ENCODE peak calls at places on chromosomes 4 and X, in six cellular contexts. Q is breast epithelium, H is transverse colon, U is ovary, J is vagina, C is adrenal gland. K is an unnamed sample.

GRCh38 chr4:151806511-151806927 is 45.7 kb upstream of the GATB start:
- DNase-seq in J (no peak), Q (no peak), C (peak), U (no peak), H (no peak), K (no peak)

GRCh38 chr4:139312552-139313332 is 10.5 kb upstream of the NDUFC1 start:
- DNase-seq in C (no peak), J (no peak), Q (no peak), H (no peak), U (no peak), K (no peak)

GRCh38 chr4:69750346-69750745 is 10.1 kb downstream of the SULT1B1 start:
- DNase-seq in C (no peak), J (no peak), U (no peak), Q (no peak), H (no peak), K (no peak)

GRCh38 chrX:39065051-39065871 is 264.0 kb downstream of the MID1IP1 start:
- DNase-seq in U (no peak), J (no peak), H (no peak), C (no peak), Q (no peak), K (no peak)

GRCh38 chr4:122552898-122553297 is 68.0 kb downstream of the IL21 start:
- DNase-seq in U (no peak), J (no peak), C (no peak), H (no peak), Q (no peak), K (no peak)

GRCh38 chr4:16516796-16517413 is 290.6 kb upstream of the TAPT1 start:
- DNase-seq in U (peak), J (no peak), Q (no peak), C (peak), H (no peak), K (peak)

GRCh38 chr4:52659016-52659721 is at the start of gene USP46:
- DNase-seq in C (peak), Q (peak), U (peak), H (peak), J (no peak), K (peak)

GRCh38 chr4:41359069-41359769 is 102.5 kb downstream of the UCHL1 start:
- DNase-seq in J (no peak), U (no peak), Q (no peak), H (no peak), C (no peak), K (no peak)

GRCh38 chrX:94831364-94831763 is 1157.4 kb downstream of the FAM133A start:
- DNase-seq in H (no peak), J (no peak), U (no peak), C (no peak), Q (no peak), K (peak)

GRCh38 chr4:152462715-152463114 is 73.2 kb downstream of the FBXW7 start:
- DNase-seq in C (no peak), Q (no peak), J (no peak), H (no peak), U (no peak), K (no peak)

GRCh38 chrX:96314974-96315373 is 369.7 kb upstream of the DIAPH2 start:
- DNase-seq in C (no peak), J (no peak), U (no peak), H (no peak), Q (no peak), K (no peak)

GRCh38 chrX:111847491-111847890 is 28.5 kb upstream of the TRPC5OS start:
- DNase-seq in Q (no peak), H (no peak), C (no peak), U (no peak), J (no peak), K (no peak)

GRCh38 chrX:37883196-37883595 is 35.8 kb upstream of the DYNLT3 start:
- DNase-seq in C (no peak), J (no peak), H (no peak), Q (no peak), U (no peak), K (no peak)

GRCh38 chr4:167234388-167234881 is at the start of gene SPOCK3:
- DNase-seq in H (no peak), U (peak), Q (peak), C (no peak), J (no peak), K (peak)

GRCh38 chr4:125350736-125351135 is 36.0 kb downstream of the FAT4 start:
- DNase-seq in H (no peak), Q (no peak), C (no peak), U (no peak), J (no peak), K (no peak)

GRCh38 chrX:43380704-43381103 is 275.4 kb upstream of the MAOA start:
- DNase-seq in U (no peak), J (no peak), Q (no peak), C (no peak), H (no peak), K (no peak)
- TF ChIP-seq POLR2A in U (no peak), J (no peak), Q (no peak), C (no peak), H (no peak), K (no peak)

GRCh38 chr4:2415881-2416563 is 2.4 kb downstream of the ZFYVE28 start:
- DNase-seq in Q (no peak), C (no peak), U (no peak), J (no peak), H (no peak), K (no peak)

GRCh38 chr4:2417196-2417764 is 1.2 kb downstream of the ZFYVE28 start:
- DNase-seq in H (no peak), C (no peak), J (no peak), U (no peak), Q (no peak), K (peak)

GRCh38 chr4:2417765-2418651 is at the start of gene ZFYVE28:
- DNase-seq in Q (no peak), C (no peak), U (no peak), J (no peak), H (no peak), K (peak)

GRCh38 chr4:2415213-2415612 is 3.2 kb downstream of the ZFYVE28 start:
- DNase-seq in J (no peak), Q (no peak), U (no peak), C (no peak), H (no peak), K (no peak)

GRCh38 chr4:2416564-2417195 is 1.8 kb downstream of the ZFYVE28 start:
- DNase-seq in U (no peak), J (no peak), H (peak), C (peak), Q (no peak), K (peak)
- TF ChIP-seq POLR2A in U (no peak), J (no peak), H (peak), C (no peak), Q (no peak), K (no peak)

DNA sequence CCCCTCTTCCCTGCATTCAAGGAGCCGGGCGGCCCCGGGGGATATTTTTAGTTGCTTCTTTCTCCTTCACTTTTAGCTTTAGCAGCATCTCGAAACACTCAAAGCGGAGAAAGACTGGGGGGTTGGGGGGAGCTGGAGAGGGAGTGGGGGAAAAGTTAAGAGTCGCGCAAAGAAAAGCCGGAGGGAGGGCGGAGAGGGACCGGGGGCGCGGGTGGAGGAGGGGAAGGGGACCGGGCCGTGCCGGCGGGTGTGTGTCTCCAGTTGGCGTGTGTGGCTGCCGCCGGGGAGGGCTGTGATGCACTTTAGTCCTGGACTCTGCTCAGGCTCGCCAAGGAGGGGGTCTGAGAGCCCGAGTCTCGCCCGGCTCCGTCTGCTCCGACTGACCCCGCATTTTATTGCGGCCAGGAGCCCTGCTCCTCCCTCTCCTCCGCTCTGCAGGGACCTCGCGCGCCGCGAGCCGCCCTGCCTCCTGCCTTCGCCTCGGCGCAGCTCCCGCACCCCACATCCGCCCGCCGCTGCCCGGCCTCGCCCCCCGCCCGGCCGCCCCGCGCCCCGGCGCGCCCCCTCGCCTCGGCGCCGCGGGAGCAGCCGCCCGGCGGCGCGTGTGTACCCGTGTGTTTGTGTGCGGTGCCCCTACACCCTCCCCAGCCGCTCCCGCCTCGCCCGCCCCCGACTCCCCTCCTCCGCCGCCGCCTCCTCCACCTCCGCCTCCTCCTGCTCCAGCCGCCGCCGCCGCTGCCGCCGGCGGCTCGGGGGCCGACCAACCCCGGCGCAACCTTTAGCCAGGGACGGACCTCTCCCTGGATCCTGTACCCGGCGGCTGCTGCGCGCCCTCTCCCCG is 1.4 kb downstream of the ZNF827 start:
- DNase-seq in Q (peak), U (peak), H (peak), J (no peak), C (peak), K (peak)
- TF ChIP-seq POLR2A in Q (no peak), U (no peak), H (peak), J (peak), C (peak), K (no peak)

GRCh38 chrX:78131117-78131516 is 8.3 kb downstream of the TAF9B start:
- DNase-seq in J (no peak), H (no peak), C (no peak), Q (no peak), U (no peak), K (no peak)

GRCh38 chrX:78133561-78133960 is 5.9 kb downstream of the TAF9B start:
- DNase-seq in J (no peak), Q (no peak), C (no peak), H (no peak), U (no peak), K (no peak)

GRCh38 chrX:78125148-78125547 is 14.3 kb downstream of the TAF9B start:
- DNase-seq in J (no peak), Q (no peak), C (no peak), U (no peak), H (no peak), K (no peak)

GRCh38 chrX:78130396-78130795 is 9.1 kb downstream of the TAF9B start:
- DNase-seq in H (no peak), C (no peak), U (no peak), J (no peak), Q (no peak), K (no peak)

DNA sequence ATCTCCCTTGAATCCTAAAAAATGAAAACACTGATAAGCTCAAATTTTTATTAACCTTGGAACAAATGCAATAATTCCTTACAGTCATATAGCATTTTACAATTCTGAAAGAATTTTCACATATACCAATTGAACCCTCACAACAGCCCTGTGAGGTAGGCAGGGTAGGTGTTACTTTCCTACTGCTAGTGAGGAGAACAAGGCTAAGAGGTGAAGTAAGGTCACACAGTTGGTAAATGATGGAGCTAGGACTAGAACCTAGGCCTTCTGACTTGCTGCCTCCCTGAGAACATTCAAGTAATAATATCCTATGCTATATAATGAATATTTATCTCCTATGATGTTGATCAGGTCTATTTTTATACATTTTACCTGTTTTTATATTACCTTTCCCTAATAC is 9.7 kb downstream of the TAF9B start:
- DNase-seq in Q (no peak), J (no peak), H (no peak), U (no peak), C (no peak), K (no peak)
- TF ChIP-seq POLR2A in Q (no peak), J (no peak), H (no peak), U (no peak), C (no peak), K (no peak)

DNA sequence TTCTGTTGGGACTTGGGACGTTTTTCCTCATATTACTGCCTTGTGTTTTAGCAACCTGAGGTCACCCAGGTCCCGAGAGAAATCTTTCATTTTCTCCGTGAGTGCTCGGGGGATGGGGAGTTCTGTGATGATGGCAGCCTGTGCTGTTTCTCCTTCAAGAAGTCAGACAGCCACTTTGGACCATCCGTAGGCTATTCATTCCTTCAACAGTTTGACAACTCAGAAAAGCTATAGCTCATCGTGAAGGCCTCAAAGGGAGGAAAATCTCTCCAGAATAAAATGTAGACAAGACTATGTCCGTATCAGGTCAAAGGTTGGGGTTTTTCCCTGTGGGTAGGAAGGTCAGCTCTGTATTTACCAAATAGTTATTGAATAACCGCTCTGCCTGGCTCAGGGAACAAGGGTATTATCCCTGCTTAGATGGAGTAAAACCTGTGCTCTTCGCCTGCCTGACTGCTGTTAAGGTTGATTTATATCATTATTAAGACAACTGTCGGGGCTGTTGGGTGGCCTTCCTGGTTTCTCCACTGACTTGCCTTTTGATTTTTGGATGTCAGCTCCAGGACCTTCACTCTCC is 36.6 kb downstream of the FAM114A1 start:
- DNase-seq in J (no peak), C (no peak), Q (no peak), H (peak), U (no peak), K (no peak)
- TF ChIP-seq POLR2A in J (no peak), C (no peak), Q (no peak), H (no peak), U (no peak), K (no peak)

GRCh38 chrX:102712216-102712966 is at the start of gene GPRASP2:
- DNase-seq in J (no peak), Q (peak), U (peak), C (peak), H (peak), K (peak)

GRCh38 chrX:102714994-102715393 is 2.7 kb downstream of the GPRASP2 start:
- DNase-seq in U (no peak), J (no peak), C (no peak), H (no peak), Q (no peak), K (no peak)

GRCh38 chrX:102711872-102712215 is 404 bp upstream of the GPRASP2 start:
- DNase-seq in Q (no peak), H (no peak), U (peak), J (no peak), C (no peak), K (no peak)

GRCh38 chrX:102715967-102716366 is 3.7 kb downstream of the GPRASP2 start:
- DNase-seq in C (no peak), Q (no peak), U (no peak), H (no peak), J (no peak), K (no peak)

GRCh38 chrX:102712967-102713677 is 874 bp downstream of the GPRASP2 start:
- DNase-seq in H (peak), U (peak), C (peak), Q (peak), J (no peak), K (peak)
- TF ChIP-seq POLR2A in H (no peak), U (peak), C (peak), Q (no peak), J (peak), K (no peak)

DNA sequence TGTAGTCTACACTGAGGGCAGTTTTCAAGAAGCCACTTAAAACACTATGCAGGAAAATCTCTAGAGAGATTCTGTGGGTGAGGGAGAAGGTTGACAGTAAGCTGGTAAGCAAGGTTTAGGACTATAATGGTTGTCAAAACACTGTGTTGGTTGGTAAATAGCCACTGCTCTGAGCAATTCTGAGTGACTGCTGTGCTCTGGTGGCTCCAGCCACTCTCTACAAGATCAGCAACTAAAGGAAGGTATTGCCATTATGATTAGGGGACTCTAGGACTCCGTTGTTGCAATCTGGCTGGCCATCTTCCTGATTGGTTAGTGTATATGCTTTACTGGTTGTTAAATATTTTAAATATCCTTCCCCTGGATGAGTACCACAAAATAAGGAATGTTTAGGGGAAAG is 5.5 kb upstream of the FAM47E start:
- DNase-seq in Q (no peak), J (no peak), C (no peak), H (no peak), U (no peak), K (no peak)
- TF ChIP-seq POLR2A in Q (no peak), J (no peak), C (no peak), H (no peak), U (no peak), K (no peak)

K was measured in erythroblast.